ENCODE peak calls at places on chromosomes 2 and 18, in seven cellular contexts. L, X, J, M, Z, G and U are unnamed samples.

GRCh38 chr2:225932741-225933413 is 533.4 kb downstream of the NYAP2 start:
- DNase-seq in X (no peak), L (no peak), J (no peak), Z (no peak), G (no peak), M (no peak), U (no peak)

GRCh38 chr2:3301001-3301400 is 76.6 kb downstream of the EIPR1 start:
- DNase-seq in L (no peak), G (no peak), X (no peak), M (no peak), J (no peak), Z (no peak), U (no peak)

GRCh38 chr18:62494764-62495163 is 28.1 kb upstream of the ZCCHC2 start:
- DNase-seq in M (no peak), G (no peak), X (no peak), J (no peak), Z (no peak), L (no peak), U (no peak)

GRCh38 chr2:49857371-49858112 is 703.2 kb upstream of the FSHR start:
- DNase-seq in Z (no peak), M (no peak), G (no peak), X (no peak), J (no peak), L (no peak), U (no peak)

GRCh38 chr2:43224571-43225092 is 1.8 kb downstream of the ZFP36L2 start:
- DNase-seq in L (peak; percentile 70), X (no peak), Z (peak; percentile 43), M (no peak), J (peak; percentile 75), G (no peak), U (no peak)

GRCh38 chr2:25362049-25362563 is 20.4 kb upstream of the DNMT3A start:
- DNase-seq in X (peak; percentile 94), M (peak; percentile 90), G (peak; percentile 91), J (peak; percentile 93), L (peak; percentile 94), Z (peak; percentile 93), U (peak; percentile 97)

GRCh38 chr2:43531251-43531650 is 64.6 kb downstream of the THADA start:
- DNase-seq in L (no peak), G (no peak), X (no peak), Z (no peak), M (no peak), J (no peak), U (no peak)

GRCh38 chr2:217993055-217993645 is 9.6 kb downstream of the TNS1 start:
- DNase-seq in X (no peak), Z (no peak), J (no peak), G (no peak), M (no peak), L (peak; percentile 56), U (no peak)

GRCh38 chr2:5315512-5315911 is 376.7 kb upstream of the SOX11 start:
- DNase-seq in L (no peak), M (no peak), J (no peak), G (no peak), Z (no peak), X (no peak), U (no peak)

GRCh38 chr2:43067254-43068052 is 159.0 kb downstream of the ZFP36L2 start:
- DNase-seq in G (no peak), J (no peak), X (peak; percentile 16), Z (no peak), L (no peak), M (no peak), U (no peak)

GRCh38 chr2:223613017-223613950 is 11.1 kb upstream of the SCG2 start:
- DNase-seq in G (peak; percentile 64), L (peak; percentile 96), M (no peak), J (peak; percentile 75), Z (peak; percentile 94), X (peak; percentile 73), U (peak; percentile 51)

GRCh38 chr2:220885593-220885992 is 686.5 kb downstream of the EPHA4 start:
- DNase-seq in G (no peak), M (no peak), L (no peak), J (no peak), Z (no peak), X (no peak), U (no peak)

GRCh38 chr2:161555826-161556225 is 68.4 kb upstream of the SLC4A10 start:
- DNase-seq in G (no peak), Z (no peak), J (no peak), L (no peak), X (no peak), M (no peak), U (no peak)

GRCh38 chr2:50181212-50181611 is 850.7 kb downstream of the NRXN1 start:
- DNase-seq in L (peak; percentile 1), Z (no peak), M (no peak), X (no peak), G (no peak), J (no peak), U (no peak)

GRCh38 chr2:130720528-130720927 is 8.3 kb upstream of the GPR148 start:
- DNase-seq in X (no peak), G (no peak), J (no peak), L (no peak), Z (no peak), M (no peak), U (no peak)

DNA sequence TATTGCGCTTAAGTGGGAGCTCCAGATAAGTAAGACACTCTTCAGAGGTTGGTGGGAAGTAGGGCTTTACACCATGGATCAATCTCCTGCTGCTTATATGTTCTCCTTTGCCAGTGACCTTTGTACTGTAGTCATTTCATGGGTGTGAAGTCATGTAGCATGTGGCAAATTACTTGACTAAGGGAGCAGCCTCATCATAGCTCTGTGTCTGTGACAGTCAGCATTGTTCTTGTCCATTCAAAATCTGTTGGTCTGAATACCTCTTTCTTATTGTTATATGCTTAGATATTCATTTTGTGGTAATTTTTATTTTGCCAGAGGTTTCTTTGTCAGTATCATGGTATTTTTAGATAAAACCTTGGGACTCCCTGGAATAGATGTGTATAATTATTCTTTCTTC is 18.2 kb downstream of the SLC4A1AP start:
- DNase-seq in Z (no peak), L (peak; percentile 41), X (no peak), G (no peak), J (no peak), M (no peak), U (no peak)
- H3K4me3 ChIP-seq in Z (no peak overlapping the region), L (no peak overlapping the region), X (no peak overlapping the region), G (no peak overlapping the region), J (no peak overlapping the region), M (no peak overlapping the region), U (no peak overlapping the region)

DNA sequence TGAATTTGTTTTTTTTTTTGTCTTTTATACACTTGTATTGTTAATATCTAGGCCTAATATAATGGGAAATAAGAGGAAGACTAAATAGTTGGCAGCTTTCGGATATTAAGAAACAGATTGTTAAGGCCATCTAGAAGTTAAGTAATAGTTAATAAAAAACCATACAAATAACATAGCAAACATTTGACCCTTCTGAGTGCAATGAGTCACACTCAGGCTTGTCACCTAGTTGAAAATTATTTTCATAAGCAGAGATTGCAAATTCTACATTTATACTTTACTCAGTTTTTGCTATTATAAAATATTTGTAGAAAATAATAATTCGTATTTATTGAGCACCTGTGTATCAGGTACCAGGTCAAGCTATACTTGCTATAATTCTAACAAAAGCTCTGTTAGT is 2.4 kb downstream of the NUP35 start:
- DNase-seq in J (no peak), G (no peak), M (no peak), L (no peak), X (no peak), Z (no peak), U (no peak)
- H3K4me3 ChIP-seq in J (no peak overlapping the region), G (no peak overlapping the region), M (no peak overlapping the region), L (peak overlapping the region; percentile 61), X (no peak overlapping the region), Z (peak overlapping the region; percentile 62), U (no peak overlapping the region)

DNA sequence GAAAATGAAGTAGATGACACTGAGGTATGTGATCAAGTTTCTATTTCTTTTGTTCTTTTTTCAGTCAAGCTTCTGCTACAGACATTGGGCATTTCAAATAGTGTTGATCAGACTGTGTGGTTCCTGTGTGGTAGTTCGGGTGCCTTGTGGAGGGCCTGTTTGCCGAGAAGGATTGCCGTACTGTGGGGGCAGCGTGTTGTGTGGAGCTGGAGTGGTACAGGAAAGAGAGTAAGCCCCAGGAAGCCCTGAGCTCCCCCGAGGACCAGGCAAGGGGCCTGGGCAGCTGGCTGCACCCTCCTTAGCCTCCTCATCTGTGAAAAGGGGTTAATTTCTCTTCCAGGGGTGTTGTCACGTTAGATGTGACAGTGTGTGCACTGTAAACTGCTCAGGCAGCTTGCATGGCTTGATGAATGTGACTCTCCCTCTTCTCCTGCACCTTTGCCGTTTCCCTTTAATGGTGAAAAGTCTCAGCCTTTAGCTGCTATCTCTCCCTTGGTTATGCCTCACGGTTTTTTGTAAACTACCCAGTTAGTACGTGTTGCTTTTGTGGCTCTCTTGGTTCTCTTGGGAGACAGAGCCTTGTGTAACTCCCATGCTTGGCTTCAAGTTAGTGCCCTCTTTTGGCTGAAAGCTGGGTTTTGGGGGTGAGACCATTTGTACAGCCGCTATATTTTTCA is 19.5 kb downstream of the C2orf74 start:
- DNase-seq in Z (no peak), L (no peak), M (no peak), G (no peak), X (no peak), J (no peak), U (no peak)
- H3K4me3 ChIP-seq in Z (no peak overlapping the region), L (no peak overlapping the region), M (no peak overlapping the region), G (no peak overlapping the region), X (peak overlapping the region; percentile 71), J (no peak overlapping the region), U (no peak overlapping the region)

GRCh38 chr2:54120950-54121349 is 5.5 kb downstream of the ACYP2 start:
- DNase-seq in Z (no peak), L (no peak), J (no peak), X (no peak), M (no peak), G (no peak), U (no peak)
- H3K4me3 ChIP-seq in Z (no peak overlapping the region), L (no peak overlapping the region), J (no peak overlapping the region), X (no peak overlapping the region), M (no peak overlapping the region), G (no peak overlapping the region), U (no peak overlapping the region)

GRCh38 chr18:4101009-4101408 is 354.1 kb downstream of the DLGAP1 start:
- DNase-seq in J (no peak), X (no peak), Z (no peak), L (no peak), G (no peak), M (no peak), U (no peak)
- H3K4me3 ChIP-seq in J (no peak overlapping the region), X (no peak overlapping the region), Z (no peak overlapping the region), L (no peak overlapping the region), G (no peak overlapping the region), M (no peak overlapping the region), U (no peak overlapping the region)

DNA sequence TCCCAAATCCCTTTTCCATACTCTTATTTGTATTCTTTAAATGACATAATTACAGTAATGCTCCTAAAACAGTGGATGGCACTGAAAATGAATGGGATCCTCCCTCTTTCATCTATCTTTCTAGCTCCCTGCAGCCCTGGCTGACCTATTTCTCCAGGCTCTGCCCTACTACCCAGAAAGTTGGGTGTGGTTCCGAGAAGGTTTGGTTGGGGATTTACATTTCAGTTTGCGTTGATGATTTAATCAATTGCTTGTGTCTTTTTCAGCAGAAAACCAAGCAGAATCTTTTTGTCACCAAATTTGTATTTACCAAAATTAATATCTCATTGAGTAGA is 21.1 kb upstream of the SOS1 start:
- DNase-seq in J (no peak), L (no peak), M (no peak), G (no peak), X (no peak), Z (no peak), U (no peak)
- H3K4me3 ChIP-seq in J (no peak overlapping the region), L (no peak overlapping the region), M (no peak overlapping the region), G (no peak overlapping the region), X (no peak overlapping the region), Z (no peak overlapping the region), U (no peak overlapping the region)